ENCODE peak calls at places on chromosomes 1 and 21, in six cellular contexts. M is K562, B is GM12878, Q is HCT116, A is HepG2, C is H1. F is an unnamed sample.

GRCh38 chr1:97078847-97079246 is 357.3 kb downstream of the PTBP2 start:
- DNase-seq in M (no peak), B (no peak), Q (no peak), A (no peak), C (no peak), F (no peak)

GRCh38 chr1:3785458-3786157 is 10.7 kb downstream of the LRRC47 start:
- DNase-seq in M (peak; percentile 74), B (no peak), Q (no peak), A (peak; percentile 60), C (no peak), F (no peak)

GRCh38 chr1:3035871-3036645 is 14.8 kb downstream of the ACTRT2 start:
- DNase-seq in M (no peak), B (no peak), Q (no peak), A (no peak), C (no peak), F (no peak)

GRCh38 chr1:32072622-32073386 is at the start of gene TMEM39B:
- DNase-seq in M (peak; percentile 98), B (peak; percentile 72), Q (peak; percentile 86), A (peak; percentile 85), C (peak; percentile 97), F (peak; percentile 98)

GRCh38 chr1:215132156-215132555 is 49.6 kb downstream of the KCNK2 start:
- DNase-seq in M (no peak), B (no peak), Q (no peak), A (no peak), C (no peak), F (no peak)

GRCh38 chr1:183075861-183076260 is 52.6 kb downstream of the LAMC1 start:
- DNase-seq in M (no peak), B (no peak), Q (no peak), A (no peak), C (no peak), F (no peak)

GRCh38 chr1:30919025-30919881 is 10.7 kb upstream of the SDC3 start:
- DNase-seq in M (peak; percentile 95), B (no peak), Q (no peak), A (no peak), C (no peak), F (no peak)

GRCh38 chr21:32463889-32464300 is 51.4 kb downstream of the EVA1C start:
- DNase-seq in M (no peak), B (no peak), Q (peak; percentile 85), A (peak; percentile 82), C (no peak), F (no peak)

GRCh38 chr1:69929278-69930057 is 275.9 kb downstream of the LRRC40 start:
- DNase-seq in M (no peak), B (no peak), Q (no peak), A (no peak), C (no peak), F (no peak)

GRCh38 chr1:100866041-100866900 is 28.4 kb downstream of the EXTL2 start:
- DNase-seq in M (peak; percentile 48), B (no peak), Q (peak; percentile 15), A (peak; percentile 10), C (no peak), F (no peak)

GRCh38 chr1:243508303-243508713 is 252.5 kb downstream of the SDCCAG8 start:
- DNase-seq in M (no peak), B (no peak), Q (no peak), A (no peak), C (no peak), F (no peak)

GRCh38 chr1:211333906-211334305 is 7.3 kb downstream of the TRAF5 start:
- DNase-seq in M (no peak), B (no peak), Q (no peak), A (no peak), C (no peak), F (no peak)

GRCh38 chr1:234777850-234778214 is 167.9 kb upstream of the IRF2BP2 start:
- DNase-seq in M (no peak), B (no peak), Q (no peak), A (no peak), C (no peak), F (no peak)
- TF ChIP-seq ZNF274 in M (no peak), B (no peak), Q (no peak), A (no peak), C (no peak), F (no peak)

GRCh38 chr1:52691856-52692255 is 6.3 kb downstream of the COA7 start:
- DNase-seq in M (no peak), B (no peak), Q (no peak), A (no peak), C (no peak), F (no peak)
- TF ChIP-seq ZNF274 in M (no peak), B (no peak), Q (no peak), A (no peak), C (no peak), F (no peak)

GRCh38 chr1:60949826-60950197 is 132.5 kb upstream of the NFIA start:
- DNase-seq in M (no peak), B (no peak), Q (no peak), A (no peak), C (no peak), F (no peak)

GRCh38 chr1:60947367-60947766 is 135.0 kb upstream of the NFIA start:
- DNase-seq in M (no peak), B (no peak), Q (no peak), A (no peak), C (no peak), F (no peak)

GRCh38 chr1:60948486-60948885 is 133.9 kb upstream of the NFIA start:
- DNase-seq in M (no peak), B (no peak), Q (no peak), A (no peak), C (no peak), F (no peak)

GRCh38 chr1:60950431-60951068 is 131.8 kb upstream of the NFIA start:
- DNase-seq in M (no peak), B (no peak), Q (no peak), A (no peak), C (no peak), F (no peak)

GRCh38 chr1:60949154-60949825 is 133.1 kb upstream of the NFIA start:
- DNase-seq in M (no peak), B (no peak), Q (no peak), A (no peak), C (no peak), F (no peak)
- TF ChIP-seq ZNF274 in M (no peak), B (no peak), Q (no peak), A (no peak), C (no peak), F (no peak)

DNA sequence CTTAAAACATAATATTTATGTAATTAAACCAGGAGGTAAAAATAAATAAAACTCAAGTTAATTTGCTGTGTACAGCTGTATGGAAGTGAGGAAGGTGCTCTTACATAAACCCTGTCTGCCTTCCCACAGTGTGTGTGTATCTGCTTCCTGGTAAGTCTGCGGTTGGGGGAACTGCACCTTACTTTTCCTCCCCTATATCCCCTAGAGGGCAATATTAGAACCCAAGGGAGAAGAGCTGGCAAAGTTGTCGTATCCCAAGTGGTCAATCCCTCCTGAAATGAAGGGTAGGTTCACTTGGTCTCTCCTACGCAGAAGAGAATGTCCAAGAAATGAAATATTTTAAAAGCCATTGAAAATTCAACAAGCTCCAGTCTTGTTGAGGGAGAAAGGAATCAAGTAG is 17.8 kb upstream of the JAK1 start:
- DNase-seq in M (peak; percentile 36), B (no peak), Q (no peak), A (no peak), C (no peak), F (no peak)
- TF ChIP-seq ZNF274 in M (no peak), B (no peak), Q (no peak), A (no peak), C (no peak), F (no peak)

GRCh38 chr21:46181953-46182547 is 2.2 kb downstream of the SPATC1L start:
- DNase-seq in M (no peak), B (no peak), Q (no peak), A (no peak), C (no peak), F (no peak)

GRCh38 chr21:46181436-46181835 is 2.8 kb downstream of the SPATC1L start:
- DNase-seq in M (peak; percentile 16), B (no peak), Q (no peak), A (no peak), C (no peak), F (no peak)

GRCh38 chr21:46183910-46184624 is at the start of gene SPATC1L:
- DNase-seq in M (peak; percentile 85), B (peak; percentile 39), Q (no peak), A (peak; percentile 24), C (peak; percentile 38), F (peak; percentile 76)

GRCh38 chr21:46180778-46181391 is 3.4 kb downstream of the SPATC1L start:
- DNase-seq in M (no peak), B (no peak), Q (no peak), A (no peak), C (no peak), F (no peak)

GRCh38 chr21:46182548-46183336 is 1.5 kb downstream of the SPATC1L start:
- DNase-seq in M (peak; percentile 59), B (no peak), Q (no peak), A (no peak), C (no peak), F (no peak)
- TF ChIP-seq ZNF274 in M (no peak), B (no peak), Q (no peak), A (no peak), C (no peak), F (no peak)

DNA sequence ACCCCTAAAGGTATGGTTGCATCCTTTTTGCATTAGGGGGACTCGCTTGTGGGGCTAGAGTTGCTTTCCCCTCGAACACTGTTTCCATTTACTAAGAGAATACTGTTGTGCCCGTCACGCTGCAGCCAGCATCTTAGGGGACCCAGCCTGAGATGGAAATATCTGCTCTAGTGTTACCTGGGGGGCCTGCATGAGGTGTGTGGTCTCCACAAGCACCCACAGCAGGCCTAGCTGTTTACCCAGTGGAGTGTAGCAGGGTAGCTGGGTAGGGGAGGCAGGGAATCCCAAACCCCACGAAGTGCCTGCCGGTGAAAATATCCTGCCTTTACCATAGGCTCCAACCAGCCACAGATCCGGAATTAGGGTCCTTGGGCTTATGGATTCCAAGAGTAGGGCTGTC is 303.6 kb downstream of the PTPRU start:
- DNase-seq in M (no peak), B (no peak), Q (no peak), A (no peak), C (no peak), F (no peak)
- TF ChIP-seq ZNF274 in M (no peak), B (no peak), Q (no peak), A (no peak), C (no peak), F (no peak)

GRCh38 chr21:45248893-45249381 is 38.8 kb downstream of the POFUT2 start:
- DNase-seq in M (no peak), B (no peak), Q (no peak), A (no peak), C (no peak), F (no peak)
- TF ChIP-seq ZNF274 in M (no peak), B (no peak), Q (no peak), A (no peak), C (no peak), F (no peak)

DNA sequence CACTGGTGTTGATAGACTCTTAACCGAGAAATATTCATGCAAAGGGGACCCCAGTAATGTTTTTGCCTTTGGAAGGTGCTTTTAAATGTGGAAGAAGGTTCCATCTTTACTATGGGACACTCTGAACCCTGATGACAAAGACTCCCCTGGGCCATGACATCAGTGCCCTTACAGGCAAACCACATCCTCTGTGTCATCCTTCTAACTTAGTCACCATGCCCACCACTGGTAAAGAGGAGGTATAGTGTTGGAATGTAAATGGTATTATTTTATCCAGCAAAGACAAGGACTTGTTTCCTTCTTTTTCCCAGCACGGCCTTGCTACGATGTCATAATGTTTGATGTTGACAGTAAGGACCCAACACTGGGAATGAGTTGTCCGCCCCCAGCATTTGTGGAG is 12.6 kb downstream of the METTL13 start:
- DNase-seq in M (no peak), B (no peak), Q (no peak), A (peak; percentile 3), C (no peak), F (no peak)
- TF ChIP-seq ZNF274 in M (no peak), B (no peak), Q (no peak), A (no peak), C (no peak), F (no peak)